ENCODE peak calls at places on chromosomes 4 and X, in four cellular contexts. I is HCT116, A is cardiac muscle cell, Q is stomach. E is an unnamed sample. For H3K4me1, the result is how much of the 10 kb centered on the place peaks cover.

GRCh38 chrX:14832151-14832550 is 40.7 kb downstream of the FANCB start:
- DNase-seq in I (no peak), A (peak), Q (no peak), E (no peak)

GRCh38 chr4:170386974-170387373 is 297.2 kb upstream of the AADAT start:
- DNase-seq in I (no peak), A (no peak), Q (no peak), E (no peak)

GRCh38 chrX:1205681-1206611 is 6.5 kb downstream of the CRLF2 start:
- DNase-seq in I (peak), A (peak), Q (no peak), E (peak)

GRCh38 chr4:169142390-169142789 is 128.4 kb downstream of the SH3RF1 start:
- DNase-seq in I (no peak), A (no peak), Q (no peak), E (no peak)

GRCh38 chr4:187480146-187481145 is 515.1 kb upstream of the ZFP42 start:
- DNase-seq in I (no peak), A (peak), Q (no peak), E (no peak)

GRCh38 chrX:136586386-136586785 is 54.4 kb downstream of the VGLL1 start:
- DNase-seq in I (no peak), A (no peak), Q (no peak), E (no peak)

GRCh38 chrX:13994104-13994503 is 35.6 kb downstream of the GEMIN8 start:
- DNase-seq in I (no peak), A (no peak), Q (no peak), E (no peak)

GRCh38 chr4:69760455-69760854 is at the start of gene SULT1B1:
- DNase-seq in I (no peak), A (peak), Q (peak), E (peak)

GRCh38 chr4:34731045-34731444 is 1513.3 kb downstream of the ARAP2 start:
- DNase-seq in I (no peak), A (peak), Q (no peak), E (no peak)

GRCh38 chr4:46586566-46586965 is 196.6 kb upstream of the GABRA2 start:
- DNase-seq in I (no peak), A (no peak), Q (no peak), E (no peak)

GRCh38 chr4:108454227-108454626 is 166.1 kb upstream of the RPL34 start:
- DNase-seq in I (no peak), A (no peak), Q (no peak), E (no peak)

GRCh38 chrX:9362529-9362928 is 102.3 kb upstream of the TBL1X start:
- DNase-seq in I (no peak), A (no peak), Q (no peak), E (no peak)

GRCh38 chrX:68945603-68946228 is 116.9 kb downstream of the EFNB1 start:
- DNase-seq in I (no peak), A (peak), Q (no peak), E (peak)

GRCh38 chrX:145393702-145394235 is 146.5 kb downstream of the SPANXN1 start:
- DNase-seq in I (no peak), A (no peak), Q (no peak), E (peak)

GRCh38 chr4:138110815-138111214 is 131.3 kb downstream of the SLC7A11 start:
- DNase-seq in I (no peak), A (peak), Q (no peak), E (no peak)

GRCh38 chr4:16685536-16685935 is 212.9 kb downstream of the LDB2 start:
- DNase-seq in I (no peak), A (no peak), Q (no peak), E (no peak)

GRCh38 chr4:24887881-24888430 is 24.9 kb downstream of the CCDC149 start:
- DNase-seq in I (no peak), A (no peak), Q (no peak), E (no peak)

DNA sequence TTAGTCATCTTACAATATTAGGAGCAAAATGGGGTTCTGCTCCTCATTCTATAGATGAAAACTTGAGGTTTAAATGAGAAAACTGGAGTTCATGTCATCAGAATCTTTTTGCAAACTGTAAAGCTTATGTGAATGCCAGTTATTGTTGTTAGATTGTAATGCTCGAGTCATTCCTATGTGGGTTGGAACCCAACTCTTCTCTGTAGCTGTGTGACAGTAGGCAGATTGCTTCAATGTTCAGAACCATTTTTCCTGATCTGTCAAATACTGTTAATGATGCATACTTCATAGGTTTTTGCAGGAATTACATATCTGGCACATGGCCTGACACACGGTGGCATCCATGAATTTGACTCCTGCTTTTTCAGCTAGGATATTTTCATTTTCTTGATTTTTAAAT is 178.9 kb downstream of the RAPGEF2 start:
- DNase-seq in I (no peak), A (no peak), Q (no peak), E (no peak)
- H3K27ac ChIP-seq in I (no peak), A (no peak), Q (no peak), E (no peak)

GRCh38 chrX:86146102-86146501 is 2.1 kb upstream of the DACH2 start:
- DNase-seq in I (no peak), A (no peak), Q (no peak), E (no peak)
- H3K4me1 ChIP-seq in I (under half), A (under half), Q (under half), E (under half)

DNA sequence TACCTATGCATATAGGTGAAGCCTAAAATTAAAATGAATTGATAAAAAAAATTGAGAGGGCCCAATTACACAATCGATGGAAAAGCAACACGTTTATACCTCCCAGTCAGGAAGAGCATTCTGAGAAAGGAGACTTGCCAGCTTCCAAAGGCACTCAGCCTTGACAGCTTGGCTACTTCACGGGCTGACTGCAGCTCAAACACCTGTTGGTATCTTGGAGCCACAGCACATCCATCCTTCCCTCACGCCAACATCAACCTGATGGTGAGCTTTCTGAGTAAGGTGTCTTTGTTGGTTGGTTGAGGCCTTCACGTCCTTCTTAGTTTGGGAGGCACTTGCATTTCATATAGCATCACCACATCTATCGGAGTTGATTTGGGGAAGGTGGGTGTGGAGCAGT is 598.9 kb upstream of the DIPK2B start:
- DNase-seq in I (no peak), A (no peak), Q (no peak), E (no peak)
- H3K27ac ChIP-seq in I (peak), A (no peak), Q (no peak), E (no peak)

DNA sequence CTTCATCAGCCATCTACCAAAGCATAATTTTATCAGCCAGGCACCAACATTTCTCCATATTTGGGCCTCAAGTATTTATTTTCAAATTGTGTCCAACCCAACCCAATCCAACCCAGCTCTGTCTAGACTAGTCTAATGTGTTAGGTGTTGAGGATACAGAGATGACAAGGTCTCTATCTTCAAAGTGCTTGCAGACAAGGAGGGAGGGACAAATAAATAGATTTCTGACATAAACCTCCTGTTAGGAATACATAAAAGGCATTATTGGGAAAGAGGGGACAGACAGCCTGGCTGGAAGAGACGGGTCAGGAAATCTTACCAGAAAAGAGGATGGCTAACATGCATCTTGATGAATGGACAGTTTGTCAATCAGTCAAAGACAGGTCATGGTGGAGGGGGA is 115.4 kb upstream of the RPS6KA3 start:
- DNase-seq in I (no peak), A (no peak), Q (no peak), E (no peak)
- H3K4me1 ChIP-seq in I (under half), A (under half), Q (under half), E (under half)

GRCh38 chrX:38847206-38847902 is 46.1 kb downstream of the MID1IP1 start:
- DNase-seq in I (no peak), A (no peak), Q (no peak), E (no peak)
- H3K27ac ChIP-seq in I (no peak), A (no peak), Q (peak), E (no peak)

GRCh38 chr4:3767569-3768288 is 1.5 kb downstream of the ADRA2C start:
- DNase-seq in I (no peak), A (peak), Q (no peak), E (no peak)
- H3K4me1 ChIP-seq in I (under half), A (under half), Q (under half), E (under half)

GRCh38 chr4:7985072-7985471 is 45.4 kb upstream of the AFAP1 start:
- DNase-seq in I (no peak), A (no peak), Q (no peak), E (no peak)

GRCh38 chr4:7988437-7988836 is 48.8 kb upstream of the AFAP1 start:
- DNase-seq in I (no peak), A (peak), Q (no peak), E (no peak)

GRCh38 chr4:7984286-7984925 is 44.7 kb upstream of the AFAP1 start:
- DNase-seq in I (no peak), A (no peak), Q (no peak), E (no peak)

GRCh38 chr4:7987148-7987989 is 47.7 kb upstream of the AFAP1 start:
- DNase-seq in I (peak), A (peak), Q (peak), E (peak)

DNA sequence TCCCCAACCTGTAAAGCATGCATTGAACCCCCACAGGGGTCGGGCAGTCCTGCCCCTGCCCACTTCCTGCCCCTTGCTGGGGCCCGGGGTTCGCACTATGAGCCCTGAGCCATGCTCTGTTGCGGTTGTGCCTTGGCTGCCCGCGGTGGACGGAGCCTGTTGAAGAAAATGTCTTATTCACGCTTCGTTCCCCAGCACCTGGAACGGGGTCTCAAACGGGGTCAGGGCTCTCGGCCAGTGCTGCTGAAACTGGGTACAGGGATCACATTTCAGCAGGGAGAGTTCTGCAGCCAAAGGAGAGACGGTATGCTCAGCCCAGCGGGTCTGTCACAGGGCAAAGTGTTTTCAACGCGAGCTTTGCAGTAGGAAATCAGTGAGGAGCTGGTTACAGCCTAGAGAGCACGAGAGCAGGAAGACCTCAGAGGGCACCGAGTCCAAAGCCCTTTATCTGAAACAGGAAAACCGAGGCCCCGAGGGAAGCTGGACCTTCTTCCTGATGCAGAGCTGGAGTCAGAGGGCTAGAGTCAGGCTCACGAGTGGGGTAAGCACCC is 46.3 kb upstream of the AFAP1 start:
- DNase-seq in I (no peak), A (peak), Q (no peak), E (no peak)
- H3K27ac ChIP-seq in I (no peak), A (peak), Q (no peak), E (no peak)